ENCODE peak calls at places on chromosomes 12 and 14, in ten cellular contexts. D is left cardiac atrium; J is EL; W is stimulated activated CD8-positive, alpha-beta memory T cell treated with anti-CD3 and anti-CD28 coated beads, Interleukin-12 subunit alpha, Interleukin-12 subunit beta, amount 100 ng/mL, for 1 hour; R is GDM1; Y is activated gamma-delta T cell treated with anti-CD3 and anti-CD28 coated beads, Interleukin-2, amount 50 U/mL, for 16 hours; K is M059J; X is effector CD4-positive, alpha-beta T cell; Q is activated CD8-positive, alpha-beta memory T cell treated with anti-CD3 and anti-CD28 coated beads for 1 hour; P is Caco-2. V is an unnamed sample.
A peak's percentile ranks its signal among the peaks of the same experiment; 100 is the strongest.

GRCh38 chr14:105453847-105454246 is 20.8 kb upstream of the CRIP2 start:
- DNase-seq in K (no peak), Y (no peak), P (no peak), W (no peak), D (no peak), Q (no peak), X (no peak), R (no peak), J (no peak), V (no peak)

GRCh38 chr14:44768935-44769334 is 192.8 kb downstream of the KLHL28 start:
- DNase-seq in K (no peak), X (no peak), R (no peak), Q (no peak), Y (no peak), J (no peak), P (no peak), W (no peak), D (no peak), V (no peak)

GRCh38 chr12:90945070-90945649 is 9.8 kb downstream of the CCER1 start:
- DNase-seq in D (no peak), P (no peak), Q (no peak), X (no peak), K (peak; percentile 35), W (no peak), Y (no peak), J (peak; percentile 31), R (no peak), V (peak; percentile 19)

GRCh38 chr14:55354500-55354899 is 57.1 kb downstream of the ATG14 start:
- DNase-seq in X (peak; percentile 71), R (peak; percentile 6), P (peak; percentile 76), W (peak; percentile 26), Q (no peak), J (peak; percentile 36), D (peak; percentile 30), Y (peak; percentile 39), K (peak; percentile 54), V (peak; percentile 81)

GRCh38 chr12:20696181-20696580 is 1.0 kb downstream of the SLCO1C1 start:
- DNase-seq in D (peak; percentile 25), P (no peak), Y (no peak), X (no peak), W (no peak), Q (no peak), K (peak; percentile 15), J (no peak), R (no peak), V (no peak)

GRCh38 chr12:5232291-5232690 is 188.6 kb downstream of the KCNA5 start:
- DNase-seq in X (no peak), Q (no peak), P (no peak), D (no peak), R (no peak), K (peak; percentile 71), W (no peak), Y (no peak), J (peak; percentile 57), V (no peak)

GRCh38 chr12:59149995-59150642 is 229.8 kb upstream of the LRIG3 start:
- DNase-seq in D (no peak), X (no peak), Q (no peak), Y (no peak), R (peak; percentile 3), J (peak; percentile 75), K (peak; percentile 78), W (no peak), P (peak; percentile 67), V (peak; percentile 93)

GRCh38 chr12:63276537-63277365 is 125.8 kb upstream of the AVPR1A start:
- DNase-seq in Q (no peak), R (peak; percentile 26), K (peak; percentile 34), W (no peak), P (peak; percentile 68), Y (no peak), J (peak; percentile 22), D (no peak), X (no peak), V (peak; percentile 61)

GRCh38 chr12:12432373-12432772 is 75.5 kb downstream of the BORCS5 start:
- DNase-seq in P (no peak), W (no peak), X (no peak), Q (no peak), J (peak; percentile 83), D (no peak), K (peak; percentile 86), R (no peak), Y (no peak), V (peak; percentile 30)

GRCh38 chr14:22838631-22839041 is 2.3 kb downstream of the MMP14 start:
- DNase-seq in K (peak; percentile 84), J (peak; percentile 81), Q (no peak), W (no peak), R (peak; percentile 68), P (no peak), D (no peak), X (no peak), Y (no peak), V (no peak)

GRCh38 chr14:78164226-78164853 is 5.8 kb upstream of the NRXN3 start:
- DNase-seq in W (no peak), Y (no peak), J (peak; percentile 21), P (peak; percentile 59), X (no peak), D (no peak), R (peak; percentile 16), Q (no peak), K (no peak), V (peak; percentile 9)

GRCh38 chr12:111203969-111204368 is 164.9 kb downstream of the PHETA1 start:
- DNase-seq in P (no peak), R (no peak), X (no peak), K (no peak), Y (no peak), Q (no peak), D (no peak), W (no peak), J (no peak), V (no peak)

GRCh38 chr12:27537855-27538675 is 14.1 kb downstream of the PPFIBP1 start:
- DNase-seq in Y (no peak), W (no peak), R (no peak), J (no peak), Q (no peak), P (no peak), X (no peak), K (no peak), D (no peak), V (no peak)